ENCODE peak calls at places on chromosomes 5 and 9, in six cellular contexts. V is progenitor cell of endocrine pancreas, O is gastrocnemius medialis, J is AG09309, P is cardiac muscle cell, M is tibial artery. D is an unnamed sample.

GRCh38 chr9:130327070-130327780 is 61.7 kb downstream of the HMCN2 start:
- DNase-seq in V (no peak), O (no peak), J (no peak), P (no peak), M (no peak), D (no peak)

GRCh38 chr5:147509710-147510651 is at the start of gene DPYSL3:
- DNase-seq in V (peak; percentile 55), O (peak; percentile 51), J (peak; percentile 39), P (peak; percentile 89), M (peak; percentile 84), D (no peak)

GRCh38 chr5:172786736-172787462 is 15.9 kb upstream of the DUSP1 start:
- DNase-seq in V (no peak), O (peak; percentile 10), J (no peak), P (no peak), M (peak; percentile 55), D (no peak)

GRCh38 chr5:111950660-111951059 is 193.7 kb upstream of the NREP start:
- DNase-seq in V (no peak), O (no peak), J (peak; percentile 76), P (no peak), M (no peak), D (no peak)

GRCh38 chr9:14993061-14993800 is 83.0 kb upstream of the FREM1 start:
- DNase-seq in V (peak; percentile 78), O (peak; percentile 73), J (peak; percentile 2), P (peak; percentile 92), M (peak; percentile 89), D (peak; percentile 46)

GRCh38 chr9:64773491-64773931 is 511.5 kb downstream of the FOXD4L5 start:
- DNase-seq in V (peak; percentile 7), O (no peak), J (no peak), P (peak; percentile 5), M (no peak), D (no peak)

GRCh38 chr5:74296685-74297084 is 343.8 kb downstream of the ENC1 start:
- DNase-seq in V (no peak), O (no peak), J (no peak), P (peak; percentile 66), M (no peak), D (no peak)

GRCh38 chr9:94861589-94862241 is 135.2 kb downstream of the AOPEP start:
- DNase-seq in V (no peak), O (no peak), J (peak; percentile 82), P (peak; percentile 77), M (no peak), D (no peak)

GRCh38 chr5:50969207-50970145 is 303.0 kb downstream of the PARP8 start:
- DNase-seq in V (no peak), O (no peak), J (no peak), P (no peak), M (no peak), D (no peak)

GRCh38 chr5:143229426-143229895 is 174.0 kb downstream of the NR3C1 start:
- DNase-seq in V (no peak), O (no peak), J (no peak), P (no peak), M (no peak), D (no peak)

GRCh38 chr9:3954950-3955670 is 344.8 kb downstream of the GLIS3 start:
- DNase-seq in V (no peak), O (no peak), J (no peak), P (peak; percentile 61), M (no peak), D (no peak)

GRCh38 chr9:89391585-89391984 is 73.3 kb downstream of the SECISBP2 start:
- DNase-seq in V (no peak), O (no peak), J (no peak), P (no peak), M (no peak), D (no peak)

GRCh38 chr9:117868594-117868993 is 164.4 kb downstream of the TLR4 start:
- DNase-seq in V (no peak), O (no peak), J (no peak), P (no peak), M (no peak), D (no peak)

GRCh38 chr9:126375386-126375785 is 48.8 kb downstream of the MVB12B start:
- DNase-seq in V (no peak), O (no peak), J (no peak), P (peak; percentile 33), M (no peak), D (no peak)

GRCh38 chr9:109886617-109887016 is 106.6 kb downstream of the PALM2AKAP2 start:
- DNase-seq in V (no peak), O (no peak), J (no peak), P (no peak), M (no peak), D (no peak)

GRCh38 chr9:113635586-113635985 is 172.1 kb downstream of the RGS3 start:
- DNase-seq in V (no peak), O (no peak), J (no peak), P (no peak), M (no peak), D (no peak)

GRCh38 chr5:118551031-118551430 is 437.3 kb downstream of the DTWD2 start:
- DNase-seq in V (no peak), O (no peak), J (no peak), P (no peak), M (no peak), D (no peak)

GRCh38 chr5:88524941-88525340 is 256.3 kb upstream of the TMEM161B start:
- DNase-seq in V (no peak), O (no peak), J (no peak), P (no peak), M (no peak), D (no peak)

GRCh38 chr5:145946112-145946861 is 9.9 kb downstream of the SH3RF2 start:
- DNase-seq in V (no peak), O (peak; percentile 81), J (peak; percentile 60), P (no peak), M (no peak), D (no peak)

GRCh38 chr9:83981126-83981871 is 694 bp downstream of the RMI1 start:
- DNase-seq in V (no peak), O (peak; percentile 56), J (no peak), P (peak; percentile 54), M (no peak), D (no peak)

GRCh38 chr5:97534166-97534565 is 351.1 kb upstream of the RIOK2 start:
- DNase-seq in V (no peak), O (no peak), J (peak; percentile 89), P (peak; percentile 94), M (no peak), D (peak; percentile 75)

GRCh38 chr5:137252513-137252912 is 246.6 kb downstream of the SPOCK1 start:
- DNase-seq in V (no peak), O (no peak), J (no peak), P (no peak), M (no peak), D (no peak)

GRCh38 chr9:87119328-87119881 is 172.1 kb upstream of the GAS1 start:
- DNase-seq in V (no peak), O (no peak), J (peak; percentile 60), P (peak; percentile 93), M (no peak), D (peak; percentile 76)

GRCh38 chr5:97979740-97980139 is 793.7 kb upstream of the RGMB start:
- DNase-seq in V (no peak), O (no peak), J (peak; percentile 2), P (peak; percentile 92), M (no peak), D (peak; percentile 1)

GRCh38 chr5:137994556-137994955 is 38.3 kb downstream of the FAM13B start:
- DNase-seq in V (no peak), O (no peak), J (no peak), P (no peak), M (no peak), D (no peak)

GRCh38 chr9:116468369-116468768 is 218.7 kb upstream of the TRIM32 start:
- DNase-seq in V (no peak), O (no peak), J (no peak), P (no peak), M (no peak), D (no peak)

GRCh38 chr9:34384368-34385165 is 7.9 kb upstream of the MYORG start:
- DNase-seq in V (no peak), O (no peak), J (no peak), P (peak; percentile 18), M (no peak), D (no peak)

GRCh38 chr5:149448831-149449714 is 70.0 kb upstream of the IL17B start:
- DNase-seq in V (no peak), O (no peak), J (no peak), P (no peak), M (no peak), D (no peak)

GRCh38 chr5:16791036-16791705 is 144.9 kb downstream of the MYO10 start:
- DNase-seq in V (no peak), O (no peak), J (no peak), P (peak; percentile 76), M (no peak), D (peak; percentile 32)

GRCh38 chr5:108735790-108736189 is 11.9 kb upstream of the FER start:
- DNase-seq in V (no peak), O (no peak), J (no peak), P (no peak), M (no peak), D (no peak)

DNA sequence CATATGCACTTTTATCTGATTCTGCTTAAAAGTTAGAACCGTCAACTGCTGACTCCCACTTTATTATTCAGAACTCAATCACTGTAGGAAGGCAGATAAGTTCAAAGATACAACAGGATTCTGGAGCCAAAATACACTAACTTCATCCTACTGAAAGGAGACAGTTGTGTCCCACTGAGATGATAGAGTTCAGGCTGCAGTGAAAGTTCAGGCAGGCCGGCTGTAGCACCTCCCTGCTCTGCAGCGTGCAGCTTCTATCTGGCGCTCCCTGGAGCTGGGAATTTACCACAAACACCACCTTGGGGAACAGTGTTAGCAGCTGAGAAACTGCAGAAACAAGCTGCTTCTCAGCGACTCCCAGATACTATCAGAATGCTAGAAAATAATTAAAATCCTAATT is 52.5 kb upstream of the CNTLN start:
- DNase-seq in V (no peak), O (no peak), J (no peak), P (peak; percentile 62), M (no peak), D (no peak)
- TF ChIP-seq CTCF in V (no peak), O (no peak), J (no peak), P (peak; percentile 22), M (no peak), D (no peak)

GRCh38 chr9:92176068-92176799 is 61.0 kb upstream of the SPTLC1 start:
- DNase-seq in V (no peak), O (no peak), J (no peak), P (no peak), M (no peak), D (no peak)
- TF ChIP-seq CTCF in V (peak; percentile 17), O (no peak), J (peak; percentile 29), P (peak; percentile 31), M (no peak), D (peak; percentile 26)

GRCh38 chr9:1024112-1024511 is 26.0 kb upstream of the DMRT2 start:
- DNase-seq in V (no peak), O (no peak), J (no peak), P (no peak), M (no peak), D (no peak)

DNA sequence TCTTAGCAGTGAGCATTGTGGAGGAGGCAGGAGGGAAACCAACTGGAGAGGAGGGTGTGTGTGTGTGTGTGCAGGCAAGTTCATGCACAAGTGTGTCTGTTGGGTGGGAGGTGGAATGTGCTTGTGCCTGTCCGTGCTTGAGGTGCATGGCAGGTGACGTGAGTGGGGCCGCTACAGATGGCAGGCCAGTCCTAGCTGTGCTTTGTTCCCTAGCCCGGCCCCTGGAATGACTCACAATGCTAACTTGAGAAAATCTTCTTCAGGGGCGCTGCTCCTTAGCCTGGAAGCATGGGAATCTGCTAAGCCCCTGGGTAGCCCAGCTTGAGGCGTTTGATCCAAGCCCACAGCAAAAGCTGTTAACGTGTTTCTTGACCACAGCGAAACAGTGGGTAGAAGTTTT is 25.0 kb upstream of the DMRT2 start:
- DNase-seq in V (no peak), O (no peak), J (no peak), P (no peak), M (no peak), D (no peak)
- TF ChIP-seq CTCF in V (no peak), O (no peak), J (no peak), P (no peak), M (no peak), D (no peak)

GRCh38 chr9:92850898-92851297 is 26.9 kb downstream of the ZNF484 start:
- DNase-seq in V (no peak), O (no peak), J (no peak), P (no peak), M (no peak), D (no peak)
- TF ChIP-seq CTCF in V (no peak), O (no peak), J (no peak), P (no peak), M (no peak), D (no peak)

D was measured in HFF-Myc.